ENCODE peak calls at places on chromosomes 4 and X, in five cellular contexts. C is left colon; X is activated B cell treated with CpG ODN at 0.5 μM for 24 hours; D is activated T-cell treated with anti-CD3 and anti-CD28 coated beads, Interleukin-2, amount 50 U/mL, for 4 hours; U is effector memory CD8-positive, alpha-beta T cell. M is an unnamed sample.

GRCh38 chr4:138158746-138159297 is 83.3 kb downstream of the SLC7A11 start:
- ATAC-seq in U (no peak), C (no peak), X (no peak), D (no peak), M (no peak)

GRCh38 chr4:130808492-130808891 is 1712.5 kb downstream of the C4orf33 start:
- ATAC-seq in X (no peak), C (no peak), U (no peak), D (no peak), M (no peak)

GRCh38 chrX:1323315-1323714 is 13.3 kb upstream of the IL3RA start:
- ATAC-seq in X (peak), D (peak), U (peak), C (peak), M (peak)

GRCh38 chr4:94332983-94333590 is 9.5 kb downstream of the HPGDS start:
- ATAC-seq in U (no peak), C (peak), X (no peak), D (no peak), M (no peak)

GRCh38 chr4:100591156-100591876 is 73.5 kb upstream of the EMCN start:
- ATAC-seq in C (no peak), D (no peak), X (no peak), U (no peak), M (no peak)

GRCh38 chrX:51144828-51145442 is 187.7 kb upstream of the NUDT10 start:
- ATAC-seq in X (peak), D (peak), U (no peak), C (peak), M (peak)

GRCh38 chr4:14568356-14568755 is 433.9 kb upstream of the CPEB2 start:
- ATAC-seq in X (no peak), U (no peak), C (no peak), D (no peak), M (no peak)

GRCh38 chr4:118821590-118822293 is 14.2 kb downstream of the SEC24D start:
- ATAC-seq in X (no peak), D (no peak), U (no peak), C (peak), M (no peak)

GRCh38 chr4:41471672-41472071 is 66.3 kb upstream of the LIMCH1 start:
- ATAC-seq in X (no peak), D (no peak), C (no peak), U (no peak), M (no peak)

GRCh38 chrX:123976671-123977316 is 15.3 kb downstream of the STAG2 start:
- ATAC-seq in C (peak), D (peak), X (no peak), U (peak), M (no peak)